ENCODE peak calls at places on chromosomes 16 and 17, in six cellular contexts. A is pancreas; G is effector memory CD8-positive, alpha-beta T cell; R is Kasumi-1; D is cortex of kidney; H is ovary. L is an unnamed sample.

GRCh38 chr16:9070295-9070694 is 21.1 kb upstream of the HAPSTR1 start:
- DNase-seq in A (no peak), G (no peak), R (no peak), D (no peak), H (no peak), L (no peak)

GRCh38 chr16:27787661-27788060 is 237.7 kb downstream of the KATNIP start:
- DNase-seq in A (no peak), G (no peak), R (no peak), D (no peak), H (no peak), L (no peak)

GRCh38 chr17:71937914-71938313 is 182.9 kb upstream of the SOX9 start:
- DNase-seq in A (no peak), G (no peak), R (no peak), D (no peak), H (no peak), L (no peak)

GRCh38 chr16:67657751-67658518 is 2.1 kb downstream of the ACD start:
- DNase-seq in A (peak), G (no peak), R (no peak), D (no peak), H (no peak), L (no peak)

GRCh38 chr16:66176731-66177130 is 189.8 kb upstream of the CDH5 start:
- DNase-seq in A (no peak), G (no peak), R (no peak), D (no peak), H (no peak), L (no peak)

GRCh38 chr17:64216385-64217248 is 46.4 kb downstream of the TEX2 start:
- DNase-seq in A (peak), G (no peak), R (no peak), D (no peak), H (peak), L (no peak)

GRCh38 chr16:54402270-54402669 is 115.7 kb upstream of the IRX3 start:
- DNase-seq in A (no peak), G (no peak), R (no peak), D (no peak), H (no peak), L (no peak)

GRCh38 chr16:55367301-55367745 is 43.3 kb downstream of the IRX6 start:
- DNase-seq in A (no peak), G (no peak), R (no peak), D (no peak), H (no peak), L (no peak)

GRCh38 chr16:11677451-11677951 is 9.2 kb downstream of the SNN start:
- DNase-seq in A (no peak), G (no peak), R (no peak), D (no peak), H (no peak), L (peak)

GRCh38 chr17:1786708-1787107 is 24.8 kb downstream of the SERPINF1 start:
- DNase-seq in A (no peak), G (no peak), R (no peak), D (no peak), H (no peak), L (no peak)

GRCh38 chr17:72603346-72604242 is 482.8 kb downstream of the SOX9 start:
- DNase-seq in A (no peak), G (no peak), R (no peak), D (no peak), H (no peak), L (no peak)

GRCh38 chr16:30649725-30650368 is 913 bp upstream of the PRR14 start:
- DNase-seq in A (no peak), G (peak), R (no peak), D (no peak), H (no peak), L (no peak)

GRCh38 chr17:76085066-76085730 is 6.2 kb downstream of the ZACN start:
- DNase-seq in A (no peak), G (no peak), R (no peak), D (no peak), H (no peak), L (no peak)

GRCh38 chr17:38617074-38617860 is 11.5 kb upstream of the SRCIN1 start:
- DNase-seq in A (no peak), G (no peak), R (no peak), D (no peak), H (no peak), L (no peak)

GRCh38 chr16:74019608-74020007 is 277.0 kb upstream of the PSMD7 start:
- DNase-seq in A (no peak), G (no peak), R (no peak), D (no peak), H (no peak), L (no peak)

GRCh38 chr16:46961373-46962353 is 11.8 kb downstream of the DNAJA2 start:
- DNase-seq in A (no peak), G (peak), R (peak), D (no peak), H (no peak), L (no peak)

GRCh38 chr16:85191341-85191965 is 79.2 kb upstream of the CIBAR2 start:
- DNase-seq in A (no peak), G (no peak), R (no peak), D (no peak), H (no peak), L (no peak)

GRCh38 chr17:65345261-65346060 is 208.3 kb downstream of the RGS9 start:
- DNase-seq in A (no peak), G (no peak), R (no peak), D (no peak), H (no peak), L (no peak)

GRCh38 chr16:46787909-46788308 is 39.8 kb upstream of the MYLK3 start:
- DNase-seq in A (no peak), G (no peak), R (no peak), D (no peak), H (no peak), L (peak)

GRCh38 chr17:75876938-75877751 is 1.2 kb downstream of the TRIM47 start:
- DNase-seq in A (peak), G (no peak), R (no peak), D (no peak), H (peak), L (peak)

GRCh38 chr16:71627631-71628236 is 1.8 kb downstream of the MARVELD3 start:
- DNase-seq in A (no peak), G (no peak), R (no peak), D (no peak), H (no peak), L (no peak)

GRCh38 chr17:71983828-71984227 is 137.0 kb upstream of the SOX9 start:
- DNase-seq in A (no peak), G (no peak), R (no peak), D (no peak), H (no peak), L (no peak)

GRCh38 chr16:75351183-75351582 is 82.1 kb downstream of the CFDP1 start:
- DNase-seq in A (no peak), G (no peak), R (no peak), D (no peak), H (no peak), L (no peak)

GRCh38 chr17:79396696-79397095 is 214.2 kb downstream of the RBFOX3 start:
- DNase-seq in A (no peak), G (no peak), R (no peak), D (no peak), H (no peak), L (no peak)

GRCh38 chr16:4179020-4179419 is 62.8 kb upstream of the ADCY9 start:
- DNase-seq in A (no peak), G (no peak), R (no peak), D (no peak), H (no peak), L (no peak)

GRCh38 chr16:85718682-85719081 is 29.9 kb upstream of the GINS2 start:
- DNase-seq in A (peak), G (peak), R (no peak), D (no peak), H (no peak), L (peak)

L was measured in NAMALWA.